ENCODE peak calls at places on chromosomes 12 and 14, in six cellular contexts. One of them, this sample, is unnamed.

GRCh38 chr12:58919271-58920101 is 818 bp downstream of the LRIG3 start:
- DNase-seq in WTC11: no peak
- DNase-seq in tibial artery: peak; percentile 75
- DNase-seq in cardiac muscle cell: peak; percentile 40
- DNase-seq in nucleus accumbens: peak; percentile 42
- DNase-seq in effector CD4-positive, alpha-beta T cell: no peak
- DNase-seq in this sample: no peak

GRCh38 chr12:3135522-3136461 is 58.6 kb downstream of the TSPAN9 start:
- DNase-seq in WTC11: peak; percentile 64
- DNase-seq in tibial artery: no peak
- DNase-seq in cardiac muscle cell: peak; percentile 86
- DNase-seq in nucleus accumbens: no peak
- DNase-seq in effector CD4-positive, alpha-beta T cell: no peak
- DNase-seq in this sample: peak; percentile 32

GRCh38 chr14:28577711-28578131 is 188.9 kb upstream of the FOXG1 start:
- DNase-seq in WTC11: no peak
- DNase-seq in tibial artery: no peak
- DNase-seq in cardiac muscle cell: peak; percentile 88
- DNase-seq in nucleus accumbens: no peak
- DNase-seq in effector CD4-positive, alpha-beta T cell: no peak
- DNase-seq in this sample: no peak

GRCh38 chr12:14396071-14396470 is 30.6 kb downstream of the ATF7IP start:
- DNase-seq in WTC11: no peak
- DNase-seq in tibial artery: no peak
- DNase-seq in cardiac muscle cell: no peak
- DNase-seq in nucleus accumbens: no peak
- DNase-seq in effector CD4-positive, alpha-beta T cell: no peak
- DNase-seq in this sample: no peak

GRCh38 chr14:89641495-89642162 is 224.6 kb upstream of the FOXN3 start:
- DNase-seq in WTC11: no peak
- DNase-seq in tibial artery: no peak
- DNase-seq in cardiac muscle cell: no peak
- DNase-seq in nucleus accumbens: no peak
- DNase-seq in effector CD4-positive, alpha-beta T cell: no peak
- DNase-seq in this sample: no peak

GRCh38 chr12:57611810-57612710 is 825 bp downstream of the ARHGEF25 start:
- DNase-seq in WTC11: no peak
- DNase-seq in tibial artery: peak; percentile 29
- DNase-seq in cardiac muscle cell: no peak
- DNase-seq in nucleus accumbens: no peak
- DNase-seq in effector CD4-positive, alpha-beta T cell: no peak
- DNase-seq in this sample: no peak

GRCh38 chr14:24996930-24997329 is 53.0 kb downstream of the STXBP6 start:
- DNase-seq in WTC11: no peak
- DNase-seq in tibial artery: no peak
- DNase-seq in cardiac muscle cell: no peak
- DNase-seq in nucleus accumbens: no peak
- DNase-seq in effector CD4-positive, alpha-beta T cell: no peak
- DNase-seq in this sample: no peak

GRCh38 chr12:84763112-84763511 is 149.5 kb downstream of the SLC6A15 start:
- DNase-seq in WTC11: no peak
- DNase-seq in tibial artery: no peak
- DNase-seq in cardiac muscle cell: peak; percentile 58
- DNase-seq in nucleus accumbens: no peak
- DNase-seq in effector CD4-positive, alpha-beta T cell: no peak
- DNase-seq in this sample: no peak

GRCh38 chr12:126163984-126164383 is 1098.7 kb downstream of the AACS start:
- DNase-seq in WTC11: no peak
- DNase-seq in tibial artery: no peak
- DNase-seq in cardiac muscle cell: no peak
- DNase-seq in nucleus accumbens: no peak
- DNase-seq in effector CD4-positive, alpha-beta T cell: no peak
- DNase-seq in this sample: no peak

GRCh38 chr14:69664865-69665526 is 53.6 kb downstream of the SUSD6 start:
- DNase-seq in WTC11: no peak
- DNase-seq in tibial artery: no peak
- DNase-seq in cardiac muscle cell: no peak
- DNase-seq in nucleus accumbens: no peak
- DNase-seq in effector CD4-positive, alpha-beta T cell: no peak
- DNase-seq in this sample: no peak

GRCh38 chr12:21248679-21249078 is 86.0 kb downstream of the SLCO1A2 start:
- DNase-seq in WTC11: no peak
- DNase-seq in tibial artery: no peak
- DNase-seq in cardiac muscle cell: peak; percentile 2
- DNase-seq in nucleus accumbens: no peak
- DNase-seq in effector CD4-positive, alpha-beta T cell: no peak
- DNase-seq in this sample: no peak

GRCh38 chr14:89721991-89722390 is 232.5 kb downstream of the EFCAB11 start:
- DNase-seq in WTC11: no peak
- DNase-seq in tibial artery: no peak
- DNase-seq in cardiac muscle cell: peak; percentile 3
- DNase-seq in nucleus accumbens: no peak
- DNase-seq in effector CD4-positive, alpha-beta T cell: no peak
- DNase-seq in this sample: no peak

GRCh38 chr14:63891148-63891964 is 38.6 kb downstream of the SYNE2 start:
- DNase-seq in WTC11: no peak
- DNase-seq in tibial artery: no peak
- DNase-seq in cardiac muscle cell: peak; percentile 48
- DNase-seq in nucleus accumbens: no peak
- DNase-seq in effector CD4-positive, alpha-beta T cell: no peak
- DNase-seq in this sample: no peak

GRCh38 chr12:10641735-10642500 is 28.5 kb upstream of the MAGOHB start:
- DNase-seq in WTC11: no peak
- DNase-seq in tibial artery: no peak
- DNase-seq in cardiac muscle cell: peak; percentile 59
- DNase-seq in nucleus accumbens: no peak
- DNase-seq in effector CD4-positive, alpha-beta T cell: no peak
- DNase-seq in this sample: no peak

GRCh38 chr14:52446355-52446754 is 106.0 kb downstream of the TXNDC16 start:
- DNase-seq in WTC11: no peak
- DNase-seq in tibial artery: no peak
- DNase-seq in cardiac muscle cell: no peak
- DNase-seq in nucleus accumbens: no peak
- DNase-seq in effector CD4-positive, alpha-beta T cell: no peak
- DNase-seq in this sample: no peak

GRCh38 chr14:75605916-75606315 is 27.5 kb downstream of the FLVCR2 start:
- DNase-seq in WTC11: no peak
- DNase-seq in tibial artery: no peak
- DNase-seq in cardiac muscle cell: no peak
- DNase-seq in nucleus accumbens: no peak
- DNase-seq in effector CD4-positive, alpha-beta T cell: no peak
- DNase-seq in this sample: no peak

GRCh38 chr12:124709722-124710656 is 142.6 kb upstream of the NCOR2 start:
- DNase-seq in WTC11: no peak
- DNase-seq in tibial artery: no peak
- DNase-seq in cardiac muscle cell: peak; percentile 68
- DNase-seq in nucleus accumbens: no peak
- DNase-seq in effector CD4-positive, alpha-beta T cell: no peak
- DNase-seq in this sample: no peak

GRCh38 chr12:97148941-97149559 is 242.0 kb downstream of the NEDD1 start:
- DNase-seq in WTC11: peak; percentile 85
- DNase-seq in tibial artery: no peak
- DNase-seq in cardiac muscle cell: peak; percentile 61
- DNase-seq in nucleus accumbens: peak; percentile 44
- DNase-seq in effector CD4-positive, alpha-beta T cell: peak; percentile 6
- DNase-seq in this sample: no peak

GRCh38 chr12:4909734-4910501 is at the start of gene KCNA1:
- DNase-seq in WTC11: peak; percentile 42
- DNase-seq in tibial artery: no peak
- DNase-seq in cardiac muscle cell: peak; percentile 19
- DNase-seq in nucleus accumbens: peak; percentile 22
- DNase-seq in effector CD4-positive, alpha-beta T cell: no peak
- DNase-seq in this sample: no peak

GRCh38 chr12:51678086-51678724 is 87.2 kb downstream of the SCN8A start:
- DNase-seq in WTC11: peak; percentile 41
- DNase-seq in tibial artery: no peak
- DNase-seq in cardiac muscle cell: peak; percentile 72
- DNase-seq in nucleus accumbens: peak; percentile 17
- DNase-seq in effector CD4-positive, alpha-beta T cell: no peak
- DNase-seq in this sample: peak; percentile 74

GRCh38 chr14:56294125-56294524 is 175.9 kb downstream of the PELI2 start:
- DNase-seq in WTC11: peak; percentile 33
- DNase-seq in tibial artery: no peak
- DNase-seq in cardiac muscle cell: no peak
- DNase-seq in nucleus accumbens: no peak
- DNase-seq in effector CD4-positive, alpha-beta T cell: no peak
- DNase-seq in this sample: no peak

GRCh38 chr12:108371801-108372344 is 32.8 kb upstream of the CMKLR1 start:
- DNase-seq in WTC11: no peak
- DNase-seq in tibial artery: peak; percentile 81
- DNase-seq in cardiac muscle cell: peak; percentile 90
- DNase-seq in nucleus accumbens: no peak
- DNase-seq in effector CD4-positive, alpha-beta T cell: no peak
- DNase-seq in this sample: no peak

GRCh38 chr14:60240139-60240856 is 8.7 kb upstream of the PPM1A start:
- DNase-seq in WTC11: no peak
- DNase-seq in tibial artery: no peak
- DNase-seq in cardiac muscle cell: no peak
- DNase-seq in nucleus accumbens: no peak
- DNase-seq in effector CD4-positive, alpha-beta T cell: no peak
- DNase-seq in this sample: no peak

GRCh38 chr12:83827860-83828259 is 1084.7 kb downstream of the SLC6A15 start:
- DNase-seq in WTC11: peak; percentile 58
- DNase-seq in tibial artery: no peak
- DNase-seq in cardiac muscle cell: peak; percentile 26
- DNase-seq in nucleus accumbens: no peak
- DNase-seq in effector CD4-positive, alpha-beta T cell: no peak
- DNase-seq in this sample: no peak

GRCh38 chr14:24851406-24851805 is 198.5 kb downstream of the STXBP6 start:
- DNase-seq in WTC11: no peak
- DNase-seq in tibial artery: no peak
- DNase-seq in cardiac muscle cell: no peak
- DNase-seq in nucleus accumbens: no peak
- DNase-seq in effector CD4-positive, alpha-beta T cell: no peak
- DNase-seq in this sample: peak; percentile 59

GRCh38 chr14:22560638-22561365 is 28.2 kb downstream of the DAD1 start:
- DNase-seq in WTC11: no peak
- DNase-seq in tibial artery: no peak
- DNase-seq in cardiac muscle cell: no peak
- DNase-seq in nucleus accumbens: no peak
- DNase-seq in effector CD4-positive, alpha-beta T cell: no peak
- DNase-seq in this sample: peak; percentile 22

GRCh38 chr14:75264036-75264435 is 14.6 kb upstream of the FOS start:
- DNase-seq in WTC11: no peak
- DNase-seq in tibial artery: peak; percentile 41
- DNase-seq in cardiac muscle cell: no peak
- DNase-seq in nucleus accumbens: no peak
- DNase-seq in effector CD4-positive, alpha-beta T cell: no peak
- DNase-seq in this sample: no peak

GRCh38 chr14:98692832-98693231 is 579.2 kb downstream of the BCL11B start:
- DNase-seq in WTC11: no peak
- DNase-seq in tibial artery: no peak
- DNase-seq in cardiac muscle cell: no peak
- DNase-seq in nucleus accumbens: no peak
- DNase-seq in effector CD4-positive, alpha-beta T cell: no peak
- DNase-seq in this sample: no peak

GRCh38 chr14:67487937-67488893 is at the start of gene TMEM229B:
- DNase-seq in WTC11: no peak
- DNase-seq in tibial artery: no peak
- DNase-seq in cardiac muscle cell: no peak
- DNase-seq in nucleus accumbens: no peak
- DNase-seq in effector CD4-positive, alpha-beta T cell: peak; percentile 49
- DNase-seq in this sample: no peak

GRCh38 chr14:71606575-71606974 is 325.7 kb upstream of the RGS6 start:
- DNase-seq in WTC11: no peak
- DNase-seq in tibial artery: no peak
- DNase-seq in cardiac muscle cell: no peak
- DNase-seq in nucleus accumbens: no peak
- DNase-seq in effector CD4-positive, alpha-beta T cell: no peak
- DNase-seq in this sample: no peak

GRCh38 chr12:116138380-116138779 is 139.1 kb downstream of the MED13L start:
- DNase-seq in WTC11: no peak
- DNase-seq in tibial artery: no peak
- DNase-seq in cardiac muscle cell: peak; percentile 44
- DNase-seq in nucleus accumbens: no peak
- DNase-seq in effector CD4-positive, alpha-beta T cell: no peak
- DNase-seq in this sample: no peak

GRCh38 chr12:65962921-65963883 is 138.9 kb downstream of the HMGA2 start:
- DNase-seq in WTC11: peak; percentile 72
- DNase-seq in tibial artery: no peak
- DNase-seq in cardiac muscle cell: peak; percentile 21
- DNase-seq in nucleus accumbens: no peak
- DNase-seq in effector CD4-positive, alpha-beta T cell: no peak
- DNase-seq in this sample: no peak

GRCh38 chr14:99838555-99839193 is 45.5 kb downstream of the EML1 start:
- DNase-seq in WTC11: peak; percentile 58
- DNase-seq in tibial artery: no peak
- DNase-seq in cardiac muscle cell: peak; percentile 44
- DNase-seq in nucleus accumbens: no peak
- DNase-seq in effector CD4-positive, alpha-beta T cell: no peak
- DNase-seq in this sample: peak; percentile 54

GRCh38 chr14:38405851-38406630 is 150.1 kb upstream of the CLEC14A start:
- DNase-seq in WTC11: peak; percentile 12
- DNase-seq in tibial artery: no peak
- DNase-seq in cardiac muscle cell: peak; percentile 61
- DNase-seq in nucleus accumbens: no peak
- DNase-seq in effector CD4-positive, alpha-beta T cell: no peak
- DNase-seq in this sample: no peak

This sample was measured in NCI-H2227 treated with DMSO at 0.1 percent for 48 hours.